ENCODE peak calls at places on chromosomes 11 and 22, in six cellular contexts. C is heart left ventricle; G is thoracic aorta; T is CD8-positive, alpha-beta T cell; V is heart right ventricle; B is fibroblast of lung. W is an unnamed sample.
A peak's percentile ranks its signal among the peaks of the same experiment; 100 is the strongest.

GRCh38 chr11:8698917-8699441 is 16.4 kb downstream of the RPL27A start:
- DNase-seq in C (no peak), G (no peak), T (no peak), V (no peak), B (no peak), W (no peak)

GRCh38 chr11:86623041-86623621 is 49.3 kb downstream of the ME3 start:
- DNase-seq in C (no peak), G (no peak), T (no peak), V (no peak), B (no peak), W (no peak)

GRCh38 chr11:128503231-128503991 is 83.9 kb downstream of the ETS1 start:
- DNase-seq in C (no peak), G (no peak), T (no peak), V (no peak), B (peak; percentile 87), W (no peak)

GRCh38 chr22:40449676-40450035 is 79.3 kb downstream of the SGSM3 start:
- DNase-seq in C (no peak), G (no peak), T (no peak), V (no peak), B (peak; percentile 79), W (no peak)

GRCh38 chr22:37894939-37895670 is 11.0 kb upstream of the MICALL1 start:
- DNase-seq in C (no peak), G (no peak), T (no peak), V (no peak), B (no peak), W (no peak)

GRCh38 chr22:17870408-17870807 is 96.1 kb upstream of the BID start:
- DNase-seq in C (no peak), G (no peak), T (no peak), V (no peak), B (no peak), W (no peak)

GRCh38 chr11:26649884-26650283 is 72.0 kb downstream of the SLC5A12 start:
- DNase-seq in C (peak; percentile 13), G (no peak), T (no peak), V (no peak), B (peak; percentile 81), W (no peak)

GRCh38 chr22:27724706-27725105 is 76.8 kb downstream of the MN1 start:
- DNase-seq in C (no peak), G (no peak), T (no peak), V (no peak), B (no peak), W (no peak)

GRCh38 chr11:72330131-72330727 is 86.3 kb upstream of the PHOX2A start:
- DNase-seq in C (no peak), G (no peak), T (no peak), V (no peak), B (no peak), W (no peak)

GRCh38 chr11:32255876-32256275 is 165.0 kb downstream of the RCN1 start:
- DNase-seq in C (no peak), G (no peak), T (no peak), V (no peak), B (peak; percentile 48), W (no peak)

GRCh38 chr11:7573193-7573557 is 59.4 kb downstream of the PPFIBP2 start:
- DNase-seq in C (no peak), G (no peak), T (no peak), V (no peak), B (no peak), W (no peak)

GRCh38 chr22:30279389-30279788 is 9.9 kb downstream of the CASTOR1 start:
- DNase-seq in C (peak; percentile 62), G (no peak), T (no peak), V (peak; percentile 58), B (no peak), W (peak; percentile 93)

GRCh38 chr22:39622881-39623367 is 52.4 kb downstream of the CACNA1I start:
- DNase-seq in C (peak; percentile 33), G (no peak), T (peak; percentile 56), V (peak; percentile 66), B (peak; percentile 22), W (peak; percentile 81)

GRCh38 chr22:40808018-40808841 is 10.9 kb downstream of the SLC25A17 start:
- DNase-seq in C (no peak), G (no peak), T (no peak), V (no peak), B (peak; percentile 11), W (no peak)

GRCh38 chr11:104028476-104028875 is 8.0 kb upstream of the DDI1 start:
- DNase-seq in C (no peak), G (no peak), T (no peak), V (no peak), B (peak; percentile 29), W (no peak)

GRCh38 chr11:65857500-65858353 is at the start of gene CFL1:
- DNase-seq in C (peak; percentile 99), G (peak; percentile 92), T (peak; percentile 95), V (peak; percentile 99), B (peak; percentile 97), W (peak; percentile 99)
- H3K4me1 ChIP-seq in C (peaks cover 26% of the 10 kb centered on the region), G (peaks cover 24% of the 10 kb centered on the region), T (peaks cover 55% of the 10 kb centered on the region), V (peaks cover 60% of the 10 kb centered on the region), B (peaks cover 32% of the 10 kb centered on the region), W (peaks cover 31% of the 10 kb centered on the region)

DNA sequence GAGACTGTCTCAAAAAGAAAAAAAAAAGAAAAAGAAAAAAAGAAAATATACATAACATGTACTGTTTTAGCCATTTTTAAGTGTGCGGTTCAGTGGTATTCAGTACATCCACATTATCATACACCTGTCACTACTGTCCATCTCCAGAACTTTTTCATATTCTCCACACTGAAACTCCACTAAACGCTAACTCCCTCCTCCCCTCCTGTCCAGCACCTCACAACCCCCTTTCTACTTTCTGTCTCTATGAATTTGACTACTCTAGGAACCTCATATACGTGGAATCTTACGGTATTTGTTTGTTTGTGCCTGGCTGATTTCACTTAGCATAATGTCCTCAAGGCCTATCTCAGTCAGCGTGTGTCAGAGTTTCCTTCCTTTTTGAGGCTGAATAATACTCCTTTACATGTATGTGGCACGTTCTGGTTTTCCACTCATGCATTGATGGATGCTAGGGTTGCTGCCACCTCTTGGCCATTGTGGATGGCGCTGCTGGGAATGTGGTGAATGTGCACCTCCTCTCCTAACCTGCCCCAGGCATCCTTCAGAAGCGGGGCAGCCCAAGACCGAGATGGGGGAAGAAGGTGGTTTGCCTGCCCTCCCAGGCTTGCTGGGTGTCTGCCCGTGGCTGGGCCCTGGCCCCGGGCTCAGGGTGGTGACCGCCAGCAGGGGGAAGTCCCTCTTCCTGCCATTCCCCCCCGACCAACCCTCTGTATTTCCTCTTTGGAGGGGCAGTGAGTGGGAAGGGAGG is 60.5 kb downstream of the BCR start:
- DNase-seq in C (no peak), G (no peak), T (no peak), V (no peak), B (no peak), W (no peak)
- TF ChIP-seq CTCF in C (peak; percentile 38), G (no peak), T (no peak), V (no peak), B (no peak), W (peak; percentile 41)

GRCh38 chr11:114075891-114076441 is 16.5 kb downstream of the ZBTB16 start:
- DNase-seq in C (peak; percentile 49), G (no peak), T (no peak), V (no peak), B (peak; percentile 83), W (no peak)
- H3K4me1 ChIP-seq in C (peaks cover 98% of the 10 kb centered on the region), G (peaks cover 93% of the 10 kb centered on the region), T (peaks cover 48% of the 10 kb centered on the region), V (peaks cover 100% of the 10 kb centered on the region), B (no peaks in the 10 kb centered on the region), W (peaks cover 98% of the 10 kb centered on the region)

DNA sequence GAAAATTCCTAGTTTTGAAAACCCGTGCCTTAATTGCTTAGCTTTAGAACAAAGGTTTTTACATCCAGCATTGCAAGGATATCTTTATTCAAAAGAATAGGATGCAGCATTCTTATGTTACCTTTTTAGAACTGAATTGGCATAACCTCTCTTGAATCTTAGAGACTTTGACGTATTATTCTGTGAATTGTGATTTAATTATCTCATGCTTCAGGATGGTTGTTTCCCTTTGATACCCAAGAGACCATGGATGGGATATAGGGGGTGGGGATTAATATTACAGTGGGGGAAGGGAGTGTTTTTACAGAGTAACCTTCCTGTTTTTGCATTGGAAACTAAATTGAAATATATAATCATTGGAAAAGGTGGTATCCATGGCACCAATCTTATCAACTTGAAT is 49.5 kb downstream of the ARHGEF12 start:
- DNase-seq in C (no peak), G (no peak), T (no peak), V (no peak), B (no peak), W (no peak)
- TF ChIP-seq CTCF in C (no peak), G (no peak), T (no peak), V (no peak), B (no peak), W (no peak)

DNA sequence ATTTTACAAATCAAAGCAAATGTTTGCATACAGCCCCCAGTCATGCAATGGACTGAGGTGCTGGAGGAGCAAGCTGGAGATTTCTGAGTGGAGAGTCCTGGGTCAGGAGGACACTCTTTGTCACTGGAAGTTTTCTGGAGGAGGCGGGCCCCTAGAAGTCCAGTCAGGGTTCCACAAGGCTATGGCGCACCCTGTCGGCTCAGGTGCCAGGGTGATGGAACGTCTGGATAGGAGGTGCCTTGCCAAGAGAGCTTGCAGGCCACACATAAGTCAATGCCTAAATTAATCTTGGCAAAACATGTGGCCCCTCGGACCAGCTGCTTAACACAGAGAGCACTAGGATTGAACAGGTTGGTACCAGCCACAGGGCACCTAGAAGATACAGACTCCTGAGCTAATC is 174.7 kb upstream of the CADM1 start:
- DNase-seq in C (no peak), G (no peak), T (no peak), V (peak; percentile 33), B (peak; percentile 9), W (no peak)
- H3K4me1 ChIP-seq in C (peaks cover 3% of the 10 kb centered on the region), G (no peaks in the 10 kb centered on the region), T (no peaks in the 10 kb centered on the region), V (no peaks in the 10 kb centered on the region), B (peaks cover 14% of the 10 kb centered on the region), W (no peaks in the 10 kb centered on the region)

DNA sequence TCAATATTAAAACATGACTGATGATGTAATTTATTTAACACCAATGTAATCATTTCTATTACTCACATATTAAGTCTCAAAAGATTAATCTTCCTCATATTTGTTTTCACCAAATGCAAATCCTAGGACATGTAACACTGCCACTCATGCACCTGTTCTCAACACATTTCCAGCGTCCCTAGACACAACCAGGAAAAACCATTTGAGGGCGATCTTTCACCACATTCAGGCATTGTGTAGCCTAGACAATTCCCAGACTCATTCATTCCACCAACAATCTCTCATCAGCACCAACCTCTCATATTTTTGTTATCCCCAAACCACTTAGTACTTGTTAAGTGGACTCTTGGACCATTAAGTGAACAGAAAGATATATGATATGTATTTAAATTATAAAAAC is 66.1 kb downstream of the SLC36A4 start:
- DNase-seq in C (no peak), G (no peak), T (no peak), V (no peak), B (no peak), W (no peak)
- TF ChIP-seq CTCF in C (peak; percentile 10), G (no peak), T (no peak), V (no peak), B (no peak), W (no peak)

GRCh38 chr11:44751066-44751465 is 24.3 kb downstream of the TSPAN18 start:
- DNase-seq in C (no peak), G (no peak), T (no peak), V (no peak), B (no peak), W (no peak)
- H3K4me1 ChIP-seq in C (peaks cover 44% of the 10 kb centered on the region), G (peaks cover 16% of the 10 kb centered on the region), T (peaks cover 23% of the 10 kb centered on the region), V (peaks cover 35% of the 10 kb centered on the region), B (no peaks in the 10 kb centered on the region), W (no peaks in the 10 kb centered on the region)

DNA sequence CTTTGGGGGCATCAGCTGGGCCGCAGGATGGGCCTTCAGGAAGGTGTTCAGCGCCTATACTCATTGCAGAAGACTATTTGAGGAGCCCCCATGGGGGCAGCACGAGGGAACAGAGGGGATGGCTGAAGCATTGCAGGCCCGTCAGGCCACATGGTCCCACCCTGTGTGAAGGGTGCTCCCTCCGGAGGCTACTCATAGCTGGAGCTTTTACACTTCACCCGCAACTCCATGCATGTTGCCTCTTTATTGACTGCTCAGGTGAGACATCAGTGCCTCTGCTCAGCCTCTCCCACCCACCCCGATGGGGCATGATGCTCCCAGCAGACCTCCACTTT is 1500.9 kb downstream of the TBC1D22A start:
- DNase-seq in C (no peak), G (no peak), T (no peak), V (no peak), B (no peak), W (no peak)
- TF ChIP-seq CTCF in C (no peak), G (no peak), T (no peak), V (no peak), B (no peak), W (no peak)

W was measured in upper lobe of right lung.